ENCODE peak calls at places on chromosomes 5 and 9, in four cellular contexts. G, C, P and R are unnamed samples.

GRCh38 chr9:3200331-3200774 is 325.4 kb downstream of the RFX3 start:
- DNase-seq in G (no peak), C (no peak), P (no peak), R (no peak)

GRCh38 chr9:131111854-131112311 is 13.5 kb upstream of the NUP214 start:
- DNase-seq in G (peak; percentile 96), C (no peak), P (no peak), R (no peak)

GRCh38 chr5:156529902-156530301 is 202.9 kb downstream of the SGCD start:
- DNase-seq in G (no peak), C (no peak), P (no peak), R (no peak)

GRCh38 chr5:180105827-180106312 is 34.3 kb upstream of the RNF130 start:
- DNase-seq in G (no peak), C (no peak), P (no peak), R (no peak)

GRCh38 chr9:124218438-124219289 is 39.1 kb upstream of the NEK6 start:
- DNase-seq in G (peak; percentile 55), C (peak; percentile 37), P (peak; percentile 42), R (peak; percentile 26)

GRCh38 chr9:86282979-86283535 is 719 bp upstream of the ISCA1 start:
- DNase-seq in G (no peak), C (no peak), P (peak; percentile 63), R (no peak)

GRCh38 chr9:87707805-87708500 is 18.0 kb upstream of the CTSL start:
- DNase-seq in G (no peak), C (no peak), P (no peak), R (no peak)

GRCh38 chr5:32865475-32865874 is 154.4 kb downstream of the NPR3 start:
- DNase-seq in G (no peak), C (no peak), P (no peak), R (no peak)

GRCh38 chr9:224540-225520 is 10.2 kb downstream of the DOCK8 start:
- DNase-seq in G (no peak), C (peak; percentile 49), P (peak; percentile 63), R (no peak)

GRCh38 chr9:75866273-75866871 is 24.1 kb upstream of the PCSK5 start:
- DNase-seq in G (peak; percentile 65), C (peak; percentile 29), P (peak; percentile 55), R (peak; percentile 34)

GRCh38 chr9:137393176-137394150 is 29.5 kb downstream of the EXD3 start:
- DNase-seq in G (no peak), C (no peak), P (no peak), R (no peak)

GRCh38 chr5:134240421-134240962 is 14.6 kb upstream of the PPP2CA start:
- DNase-seq in G (peak; percentile 59), C (no peak), P (no peak), R (no peak)

GRCh38 chr5:34415559-34416198 is 240.4 kb upstream of the RAI14 start:
- DNase-seq in G (no peak), C (no peak), P (no peak), R (no peak)